ENCODE peak calls at places on chromosomes 12 and 14, in eight cellular contexts. G is foreskin fibroblast; K is HFF-Myc; X is anterior cingulate cortex; Z is natural killer cell; O is aorta; Q is effector CD8-positive, alpha-beta T cell; T is GM19239. H is an unnamed sample.

GRCh38 chr12:806116-806805 is 53.9 kb downstream of the WNK1 start:
- DNase-seq in G (no peak), K (no peak), X (no peak), Z (no peak), O (no peak), Q (no peak), T (no peak), H (no peak)

GRCh38 chr14:47278233-47278842 is 397.1 kb downstream of the MDGA2 start:
- DNase-seq in G (no peak), K (no peak), X (peak; percentile 8), Z (no peak), O (peak; percentile 45), Q (no peak), T (peak; percentile 8), H (no peak)

GRCh38 chr12:42422785-42423184 is 96.8 kb downstream of the PPHLN1 start:
- DNase-seq in G (no peak), K (no peak), X (no peak), Z (no peak), O (no peak), Q (no peak), T (no peak), H (no peak)

GRCh38 chr12:27814411-27814810 is 34.4 kb upstream of the MANSC4 start:
- DNase-seq in G (no peak), K (no peak), X (no peak), Z (no peak), O (no peak), Q (no peak), T (no peak), H (no peak)

GRCh38 chr14:64541971-64542838 is 1.7 kb downstream of the HSPA2 start:
- DNase-seq in G (no peak), K (no peak), X (no peak), Z (no peak), O (no peak), Q (no peak), T (no peak), H (peak; percentile 8)

GRCh38 chr14:92400579-92401444 is 77.8 kb downstream of the SLC24A4 start:
- DNase-seq in G (no peak), K (no peak), X (no peak), Z (no peak), O (no peak), Q (no peak), T (peak; percentile 25), H (peak; percentile 44)

GRCh38 chr14:26163761-26164160 is 434.1 kb downstream of the NOVA1 start:
- DNase-seq in G (no peak), K (no peak), X (no peak), Z (no peak), O (no peak), Q (no peak), T (no peak), H (no peak)

GRCh38 chr12:57151741-57152407 is 4.5 kb upstream of the LRP1-AS start:
- DNase-seq in G (peak; percentile 78), K (no peak), X (peak; percentile 75), Z (no peak), O (no peak), Q (no peak), T (no peak), H (no peak)

GRCh38 chr14:65184032-65184764 is 81.9 kb upstream of the MAX start:
- DNase-seq in G (no peak), K (no peak), X (no peak), Z (no peak), O (no peak), Q (no peak), T (no peak), H (no peak)

GRCh38 chr14:76958975-76959710 is 69.4 kb downstream of the IRF2BPL start:
- DNase-seq in G (no peak), K (no peak), X (no peak), Z (no peak), O (peak; percentile 90), Q (no peak), T (no peak), H (no peak)

GRCh38 chr12:122834229-122834920 is 882 bp upstream of the HIP1R start:
- DNase-seq in G (no peak), K (no peak), X (peak; percentile 43), Z (no peak), O (peak; percentile 82), Q (no peak), T (no peak), H (no peak)

GRCh38 chr14:103347091-103347815 is 13.2 kb downstream of the EIF5 start:
- DNase-seq in G (no peak), K (no peak), X (no peak), Z (no peak), O (no peak), Q (no peak), T (no peak), H (no peak)

GRCh38 chr14:57834001-57834598 is 31.8 kb downstream of the SLC35F4 start:
- DNase-seq in G (no peak), K (no peak), X (no peak), Z (no peak), O (no peak), Q (no peak), T (no peak), H (no peak)

H was measured in memory B cell.